ENCODE peak calls at places on chromosomes 7 and 10, in four cellular contexts. One of them, this sample, is unnamed.

GRCh38 chr10:14468726-14469125 is 138.0 kb upstream of the FRMD4A start:
- DNase-seq in HepG2: no peak
- DNase-seq in K562: no peak
- DNase-seq in WTC11: no peak
- DNase-seq in this sample: no peak

GRCh38 chr7:93327006-93327633 is 95.0 kb downstream of the VPS50 start:
- DNase-seq in WTC11: no peak
- DNase-seq in K562: no peak
- DNase-seq in HepG2: no peak
- DNase-seq in this sample: no peak

GRCh38 chr7:157235357-157236018 is 96.8 kb downstream of the UBE3C start:
- DNase-seq in HepG2: peak; percentile 16
- DNase-seq in K562: no peak
- DNase-seq in WTC11: no peak
- DNase-seq in this sample: no peak

GRCh38 chr10:72260215-72260587 is 13.5 kb upstream of the DDIT4 start:
- DNase-seq in HepG2: no peak
- DNase-seq in K562: no peak
- DNase-seq in WTC11: no peak
- DNase-seq in this sample: no peak

GRCh38 chr10:119281581-119282071 is 74.3 kb downstream of the GRK5 start:
- DNase-seq in WTC11: no peak
- DNase-seq in K562: no peak
- DNase-seq in HepG2: no peak
- DNase-seq in this sample: no peak

GRCh38 chr7:150507947-150508602 is 6.6 kb upstream of the GIMAP7 start:
- DNase-seq in WTC11: no peak
- DNase-seq in HepG2: no peak
- DNase-seq in K562: no peak
- DNase-seq in this sample: no peak

GRCh38 chr10:32199724-32200394 is 143.6 kb upstream of the KIF5B start:
- DNase-seq in HepG2: no peak
- DNase-seq in K562: no peak
- DNase-seq in WTC11: no peak
- DNase-seq in this sample: no peak

GRCh38 chr10:123287594-123288247 is 133.5 kb downstream of the BUB3 start:
- DNase-seq in WTC11: no peak
- DNase-seq in HepG2: no peak
- DNase-seq in K562: no peak
- DNase-seq in this sample: no peak

GRCh38 chr7:23261843-23262452 is 15.4 kb downstream of the GPNMB start:
- DNase-seq in K562: peak; percentile 82
- DNase-seq in HepG2: peak; percentile 58
- DNase-seq in WTC11: peak; percentile 68
- DNase-seq in this sample: peak; percentile 84

GRCh38 chr10:557792-558328 is 131.6 kb downstream of the DIP2C start:
- DNase-seq in K562: no peak
- DNase-seq in HepG2: no peak
- DNase-seq in WTC11: peak; percentile 32
- DNase-seq in this sample: peak; percentile 36

GRCh38 chr10:923844-924523 is 7.5 kb downstream of the LARP4B start:
- DNase-seq in WTC11: no peak
- DNase-seq in K562: no peak
- DNase-seq in HepG2: no peak
- DNase-seq in this sample: no peak

GRCh38 chr10:51159841-51160240 is 85.6 kb downstream of the PRKG1 start:
- DNase-seq in HepG2: no peak
- DNase-seq in WTC11: no peak
- DNase-seq in K562: no peak
- DNase-seq in this sample: no peak

GRCh38 chr10:70355234-70356021 is 27.0 kb downstream of the LRRC20 start:
- DNase-seq in HepG2: no peak
- DNase-seq in K562: no peak
- DNase-seq in WTC11: no peak
- DNase-seq in this sample: no peak

GRCh38 chr10:51260376-51260775 is 186.1 kb downstream of the PRKG1 start:
- DNase-seq in HepG2: no peak
- DNase-seq in WTC11: no peak
- DNase-seq in K562: no peak
- DNase-seq in this sample: no peak

GRCh38 chr10:110007171-110007700 is 548 bp upstream of the ADD3 start:
- DNase-seq in WTC11: peak; percentile 14
- DNase-seq in K562: peak; percentile 63
- DNase-seq in HepG2: no peak
- DNase-seq in this sample: peak; percentile 46

GRCh38 chr10:62814901-62815372 is 1.2 kb downstream of the EGR2 start:
- DNase-seq in WTC11: peak; percentile 44
- DNase-seq in K562: no peak
- DNase-seq in HepG2: no peak
- DNase-seq in this sample: no peak

GRCh38 chr10:30231071-30231652 is 117.9 kb downstream of the MTPAP start:
- DNase-seq in HepG2: peak; percentile 13
- DNase-seq in WTC11: no peak
- DNase-seq in K562: no peak
- DNase-seq in this sample: no peak

GRCh38 chr10:117226813-117227451 is 14.0 kb upstream of the SLC18A2 start:
- DNase-seq in K562: peak; percentile 59
- DNase-seq in WTC11: peak; percentile 68
- DNase-seq in HepG2: peak; percentile 31
- DNase-seq in this sample: peak; percentile 75

GRCh38 chr7:134789967-134790685 is 10.7 kb downstream of the CALD1 start:
- DNase-seq in WTC11: no peak
- DNase-seq in HepG2: no peak
- DNase-seq in K562: no peak
- DNase-seq in this sample: no peak

GRCh38 chr7:11970132-11970531 is 138.1 kb upstream of the THSD7A start:
- DNase-seq in HepG2: no peak
- DNase-seq in WTC11: no peak
- DNase-seq in K562: no peak
- DNase-seq in this sample: no peak

GRCh38 chr10:133109736-133110532 is 22.2 kb downstream of the ADGRA1 start:
- DNase-seq in WTC11: no peak
- DNase-seq in K562: no peak
- DNase-seq in HepG2: no peak
- DNase-seq in this sample: no peak

GRCh38 chr10:17599089-17599488 is 18.1 kb downstream of the HACD1 start:
- DNase-seq in K562: peak; percentile 23
- DNase-seq in WTC11: no peak
- DNase-seq in HepG2: no peak
- DNase-seq in this sample: peak; percentile 38

GRCh38 chr7:29379551-29379950 is 184.1 kb upstream of the PRR15 start:
- DNase-seq in K562: no peak
- DNase-seq in WTC11: no peak
- DNase-seq in HepG2: no peak
- DNase-seq in this sample: no peak

GRCh38 chr7:28626629-28627262 is 214.4 kb downstream of the CREB5 start:
- DNase-seq in K562: peak; percentile 56
- DNase-seq in WTC11: peak; percentile 70
- DNase-seq in HepG2: peak; percentile 25
- DNase-seq in this sample: peak; percentile 61

GRCh38 chr7:47812460-47813136 is 135.7 kb downstream of the PKD1L1 start:
- DNase-seq in K562: no peak
- DNase-seq in WTC11: no peak
- DNase-seq in HepG2: no peak
- DNase-seq in this sample: no peak

GRCh38 chr7:47074702-47075153 is 507.2 kb downstream of the TNS3 start:
- DNase-seq in WTC11: no peak
- DNase-seq in HepG2: peak; percentile 7
- DNase-seq in K562: no peak
- DNase-seq in this sample: no peak

GRCh38 chr10:126461289-126461688 is 73.0 kb upstream of the ADAM12 start:
- DNase-seq in WTC11: no peak
- DNase-seq in K562: no peak
- DNase-seq in HepG2: no peak
- DNase-seq in this sample: no peak

GRCh38 chr7:111184960-111185359 is 94.0 kb downstream of the LRRN3 start:
- DNase-seq in K562: no peak
- DNase-seq in HepG2: no peak
- DNase-seq in WTC11: no peak
- DNase-seq in this sample: no peak

GRCh38 chr10:132461683-132462231 is 64.8 kb downstream of the PWWP2B start:
- DNase-seq in WTC11: no peak
- DNase-seq in K562: no peak
- DNase-seq in HepG2: no peak
- DNase-seq in this sample: no peak

GRCh38 chr7:13057462-13058200 is 370.2 kb downstream of the ARL4A start:
- DNase-seq in HepG2: no peak
- DNase-seq in WTC11: no peak
- DNase-seq in K562: no peak
- DNase-seq in this sample: no peak

GRCh38 chr7:106285801-106286492 is 1.2 kb upstream of the NAMPT start:
- DNase-seq in K562: no peak
- DNase-seq in WTC11: no peak
- DNase-seq in HepG2: no peak
- DNase-seq in this sample: no peak

DNA sequence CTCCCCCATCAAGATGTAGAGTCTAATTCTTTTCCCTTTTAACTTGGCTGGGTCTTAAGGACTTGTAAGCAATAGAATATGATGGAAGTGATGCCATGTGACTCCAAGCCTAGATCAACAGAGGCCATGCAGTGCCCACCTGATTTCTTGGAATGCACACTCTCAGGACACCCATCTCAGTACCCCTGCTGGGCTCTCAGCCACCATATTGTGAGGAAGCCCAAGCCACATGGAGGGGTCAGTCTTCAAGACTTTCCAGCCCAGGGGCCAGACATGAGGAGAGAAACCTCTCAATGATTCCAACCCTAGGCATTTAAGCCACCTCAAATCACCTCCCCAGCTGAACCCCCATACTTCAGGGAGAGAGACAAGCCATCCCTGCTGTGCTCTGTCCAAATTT is 62.2 kb upstream of the CARD11 start:
- DNase-seq in HepG2: no peak
- DNase-seq in WTC11: no peak
- DNase-seq in K562: no peak
- DNase-seq in this sample: no peak
- TF ChIP-seq ELF4 in HepG2: no peak
- TF ChIP-seq ELF4 in WTC11: no peak
- TF ChIP-seq ELF4 in K562: no peak
- TF ChIP-seq ELF4 in this sample: no peak

DNA sequence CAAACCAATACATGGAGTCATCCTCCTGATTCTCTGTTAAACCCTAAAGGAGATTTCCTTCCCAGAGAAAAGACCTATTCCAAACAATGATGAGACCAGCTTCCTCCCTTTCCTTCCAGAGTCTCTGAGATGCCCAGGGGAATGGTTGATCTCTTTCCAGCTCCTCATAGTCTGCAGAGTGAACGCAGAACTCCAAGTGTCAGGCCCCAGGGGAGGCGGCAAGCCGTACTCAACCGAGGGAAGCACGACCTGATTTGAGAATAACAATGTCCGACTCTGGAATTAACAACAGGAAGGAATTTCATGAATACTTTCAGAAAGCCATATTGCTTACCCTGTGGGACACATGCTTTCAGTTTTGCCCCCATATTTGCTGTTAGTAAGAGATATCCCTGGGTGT is 241.7 kb upstream of the GLI3 start:
- DNase-seq in K562: no peak
- DNase-seq in HepG2: no peak
- DNase-seq in WTC11: no peak
- DNase-seq in this sample: no peak
- TF ChIP-seq ELF4 in K562: no peak
- TF ChIP-seq ELF4 in HepG2: no peak
- TF ChIP-seq ELF4 in WTC11: no peak
- TF ChIP-seq ELF4 in this sample: no peak

GRCh38 chr10:130191380-130191779 is 55.2 kb downstream of the GLRX3 start:
- DNase-seq in WTC11: no peak
- DNase-seq in HepG2: no peak
- DNase-seq in K562: no peak
- DNase-seq in this sample: no peak

GRCh38 chr10:130188195-130189175 is 52.3 kb downstream of the GLRX3 start:
- DNase-seq in WTC11: no peak
- DNase-seq in K562: no peak
- DNase-seq in HepG2: peak; percentile 3
- DNase-seq in this sample: no peak

GRCh38 chr10:130190737-130191115 is 54.5 kb downstream of the GLRX3 start:
- DNase-seq in WTC11: no peak
- DNase-seq in HepG2: no peak
- DNase-seq in K562: no peak
- DNase-seq in this sample: no peak

GRCh38 chr10:130190065-130190736 is 54.0 kb downstream of the GLRX3 start:
- DNase-seq in HepG2: peak; percentile 68
- DNase-seq in K562: no peak
- DNase-seq in WTC11: peak; percentile 93
- DNase-seq in this sample: peak; percentile 95

GRCh38 chr10:130189466-130190064 is 53.4 kb downstream of the GLRX3 start:
- DNase-seq in HepG2: no peak
- DNase-seq in K562: no peak
- DNase-seq in WTC11: no peak
- DNase-seq in this sample: no peak
- TF ChIP-seq ELF4 in HepG2: no peak
- TF ChIP-seq ELF4 in K562: no peak
- TF ChIP-seq ELF4 in WTC11: no peak
- TF ChIP-seq ELF4 in this sample: no peak

GRCh38 chr7:137798073-137798763 is 48.6 kb downstream of the DGKI start:
- DNase-seq in WTC11: no peak
- DNase-seq in HepG2: no peak
- DNase-seq in K562: no peak
- DNase-seq in this sample: no peak
- TF ChIP-seq ELF4 in WTC11: no peak
- TF ChIP-seq ELF4 in HepG2: no peak
- TF ChIP-seq ELF4 in K562: no peak
- TF ChIP-seq ELF4 in this sample: no peak

GRCh38 chr7:53428045-53428444 is 392.6 kb downstream of the POM121L12 start:
- DNase-seq in K562: no peak
- DNase-seq in HepG2: no peak
- DNase-seq in WTC11: no peak
- DNase-seq in this sample: no peak
- TF ChIP-seq ELF4 in K562: no peak
- TF ChIP-seq ELF4 in HepG2: no peak
- TF ChIP-seq ELF4 in WTC11: no peak
- TF ChIP-seq ELF4 in this sample: no peak

GRCh38 chr7:69414555-69414954 is 183.7 kb upstream of the AUTS2 start:
- DNase-seq in K562: no peak
- DNase-seq in WTC11: no peak
- DNase-seq in HepG2: no peak
- DNase-seq in this sample: no peak

GRCh38 chr7:69422473-69423102 is 175.7 kb upstream of the AUTS2 start:
- DNase-seq in K562: no peak
- DNase-seq in HepG2: no peak
- DNase-seq in WTC11: no peak
- DNase-seq in this sample: no peak

GRCh38 chr7:69418865-69419670 is 179.2 kb upstream of the AUTS2 start:
- DNase-seq in WTC11: no peak
- DNase-seq in HepG2: no peak
- DNase-seq in K562: no peak
- DNase-seq in this sample: no peak

GRCh38 chr7:69419928-69420327 is 178.3 kb upstream of the AUTS2 start:
- DNase-seq in K562: no peak
- DNase-seq in HepG2: no peak
- DNase-seq in WTC11: no peak
- DNase-seq in this sample: no peak
- TF ChIP-seq ELF4 in K562: no peak
- TF ChIP-seq ELF4 in HepG2: no peak
- TF ChIP-seq ELF4 in WTC11: no peak
- TF ChIP-seq ELF4 in this sample: no peak